ENCODE peak calls at places on chromosomes 2 and 18, in four cellular contexts. F is A549, W is GM12878, G is K562. H is an unnamed sample.

GRCh38 chr2:177596866-177597265 is 204.3 kb downstream of the AGPS start:
- DNase-seq in F (no peak), W (no peak), G (no peak), H (no peak)

GRCh38 chr18:46196627-46197243 is 92.5 kb downstream of the HAUS1 start:
- DNase-seq in F (no peak), W (no peak), G (no peak), H (peak; percentile 36)

GRCh38 chr2:66447676-66448075 is 12.8 kb downstream of the MEIS1 start:
- DNase-seq in F (no peak), W (no peak), G (no peak), H (no peak)

GRCh38 chr2:205924676-205925075 is 161.3 kb downstream of the INO80D start:
- DNase-seq in F (no peak), W (no peak), G (no peak), H (no peak)

GRCh38 chr2:216925632-216926366 is 65.9 kb upstream of the TNP1 start:
- DNase-seq in F (no peak), W (no peak), G (no peak), H (no peak)

GRCh38 chr2:19706332-19706731 is 195.5 kb downstream of the TTC32 start:
- DNase-seq in F (no peak), W (no peak), G (no peak), H (no peak)

GRCh38 chr2:30362468-30363081 is 84.5 kb upstream of the LCLAT1 start:
- DNase-seq in F (no peak), W (no peak), G (no peak), H (peak; percentile 70)

GRCh38 chr2:108855194-108855593 is 68.6 kb downstream of the CCDC138 start:
- DNase-seq in F (no peak), W (no peak), G (no peak), H (peak; percentile 8)

GRCh38 chr18:44823782-44824181 is 143.1 kb downstream of the SETBP1 start:
- DNase-seq in F (no peak), W (no peak), G (no peak), H (peak; percentile 29)

GRCh38 chr2:98334439-98335078 is 11.7 kb upstream of the CNGA3 start:
- DNase-seq in F (peak; percentile 10), W (no peak), G (no peak), H (peak; percentile 91)

GRCh38 chr18:26763745-26764144 is 101.8 kb downstream of the AQP4 start:
- DNase-seq in F (no peak), W (no peak), G (no peak), H (no peak)

GRCh38 chr2:134120160-134120717 is 133.6 kb upstream of the MGAT5 start:
- DNase-seq in F (no peak), W (no peak), G (peak; percentile 42), H (no peak)

GRCh38 chr18:45617284-45617683 is 2.0 kb downstream of the SLC14A2 start:
- DNase-seq in F (peak; percentile 17), W (no peak), G (no peak), H (peak; percentile 81)

GRCh38 chr18:62289047-62289446 is 36.1 kb upstream of the TNFRSF11A start:
- DNase-seq in F (no peak), W (no peak), G (no peak), H (no peak)

GRCh38 chr2:195666113-195666712 is 9.2 kb downstream of the SLC39A10 start:
- DNase-seq in F (no peak), W (no peak), G (no peak), H (no peak)

GRCh38 chr2:241034490-241035141 is 36.2 kb downstream of the SNED1 start:
- DNase-seq in F (no peak), W (no peak), G (no peak), H (no peak)

GRCh38 chr2:116585654-116586053 is 1228.8 kb upstream of the DDX18 start:
- DNase-seq in F (no peak), W (no peak), G (no peak), H (no peak)

GRCh38 chr18:33470229-33470628 is 29.7 kb upstream of the CCDC178 start:
- DNase-seq in F (no peak), W (no peak), G (no peak), H (no peak)

GRCh38 chr2:232891621-232892071 is 21.6 kb downstream of the SNORC start:
- DNase-seq in F (no peak), W (no peak), G (no peak), H (peak; percentile 72)

GRCh38 chr2:101912545-101912944 is 79.2 kb upstream of the IL1R2 start:
- DNase-seq in F (no peak), W (peak; percentile 41), G (no peak), H (no peak)

GRCh38 chr2:46278952-46279351 is 18.3 kb upstream of the EPAS1 start:
- DNase-seq in F (no peak), W (no peak), G (no peak), H (no peak)

GRCh38 chr2:231052494-231053451 is 3.9 kb upstream of the PSMD1 start:
- DNase-seq in F (peak; percentile 66), W (no peak), G (peak; percentile 68), H (peak; percentile 77)

GRCh38 chr2:69797836-69798465 is 31.5 kb upstream of the GMCL1 start:
- DNase-seq in F (no peak), W (no peak), G (no peak), H (no peak)
- TF ChIP-seq ELK1 in F (no peak), W (no peak), G (no peak), H (no peak)

GRCh38 chr2:185578293-185578692 is 160.3 kb upstream of the FSIP2 start:
- DNase-seq in F (no peak), W (no peak), G (no peak), H (no peak)

GRCh38 chr2:185583058-185583816 is 155.4 kb upstream of the FSIP2 start:
- DNase-seq in F (peak; percentile 18), W (no peak), G (no peak), H (peak; percentile 3)
- TF ChIP-seq USF2 in F (no peak), W (no peak), G (no peak), H (no peak)

GRCh38 chr2:189660803-189661147 is 484 bp upstream of the ASNSD1 start:
- DNase-seq in F (no peak), W (no peak), G (no peak), H (no peak)

GRCh38 chr2:189658808-189659207 is 2.5 kb upstream of the ASNSD1 start:
- DNase-seq in F (no peak), W (no peak), G (no peak), H (no peak)

GRCh38 chr2:189658281-189658680 is 3.0 kb upstream of the ASNSD1 start:
- DNase-seq in F (no peak), W (no peak), G (no peak), H (no peak)

GRCh38 chr2:189661148-189661956 is at the start of gene ASNSD1:
- DNase-seq in F (peak; percentile 95), W (peak; percentile 99), G (peak; percentile 98), H (peak; percentile 100)

DNA sequence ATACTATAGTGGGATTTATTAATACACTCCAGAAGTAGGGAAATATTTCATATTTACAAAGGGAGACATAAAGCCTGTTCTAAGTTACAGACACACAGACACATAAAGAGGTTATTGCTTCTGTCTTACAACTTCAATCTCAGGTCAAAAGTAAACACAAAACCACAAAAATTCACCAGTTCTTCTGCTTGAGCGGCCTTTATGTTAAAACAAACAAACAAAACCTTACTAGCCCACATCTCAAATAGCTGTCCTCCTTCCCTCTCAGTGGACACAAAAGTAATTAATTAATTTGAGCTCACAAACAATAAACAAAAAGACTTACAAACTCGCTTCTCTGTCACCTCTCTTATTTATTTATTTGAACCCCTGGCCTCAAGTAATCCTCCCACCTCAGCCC is 1.5 kb upstream of the ASNSD1 start:
- DNase-seq in F (no peak), W (no peak), G (no peak), H (peak; percentile 34)
- TF ChIP-seq ELK1 in F (no peak), W (no peak), G (no peak), H (no peak)

DNA sequence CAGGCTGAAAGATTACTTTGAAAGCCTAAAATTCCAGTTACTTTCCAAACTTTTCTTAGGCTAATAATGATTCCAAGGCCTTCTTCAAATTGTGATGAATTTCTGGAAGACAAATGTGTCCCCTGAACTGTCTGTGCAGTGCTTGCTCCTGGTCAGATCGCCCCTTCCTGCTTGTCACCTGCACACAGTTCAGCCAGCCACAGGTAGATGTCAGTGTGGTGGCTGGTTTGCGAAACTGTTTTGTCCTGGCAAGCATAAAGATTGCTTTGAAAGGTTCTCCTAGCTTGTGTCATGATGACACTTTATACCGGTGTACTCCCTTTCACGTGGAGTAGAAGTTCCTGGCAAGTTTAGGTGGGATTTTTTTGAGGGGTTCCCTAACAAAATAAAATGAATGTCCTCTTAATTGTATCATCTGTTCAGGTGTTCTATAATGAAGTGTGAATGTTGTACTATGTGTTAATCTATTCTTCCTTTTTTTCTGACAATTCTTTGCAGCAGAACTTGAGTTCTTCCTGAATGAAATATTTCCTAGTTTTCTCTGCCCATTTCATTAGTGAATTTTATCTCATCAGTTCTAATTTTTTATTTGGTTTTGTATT is 298.8 kb downstream of the ZNF407 start:
- DNase-seq in F (no peak), W (no peak), G (no peak), H (peak; percentile 12)
- TF ChIP-seq USF2 in F (no peak), W (no peak), G (no peak), H (no peak)